ENCODE peak calls at places on chromosome 10, in eight cellular contexts. One of them, this sample, is unnamed. For H3K9me3, the result is how much of the 10 kb centered on the place peaks cover.

GRCh38 chr10:104777086-104777799 is 136.2 kb downstream of the SORCS3 start:
- DNase-seq in BE2C: no peak
- DNase-seq in ovary: no peak
- DNase-seq in lower lobe of right lung: no peak
- DNase-seq in AG04450: no peak
- DNase-seq in CD4-positive, alpha-beta memory T cell: no peak
- DNase-seq in upper lobe of right lung: no peak
- DNase-seq in astrocyte: no peak
- DNase-seq in this sample: no peak

GRCh38 chr10:1085258-1085657 is 29.1 kb downstream of the WDR37 start:
- DNase-seq in astrocyte: no peak
- DNase-seq in lower lobe of right lung: no peak
- DNase-seq in AG04450: no peak
- DNase-seq in BE2C: no peak
- DNase-seq in ovary: no peak
- DNase-seq in CD4-positive, alpha-beta memory T cell: no peak
- DNase-seq in upper lobe of right lung: no peak
- DNase-seq in this sample: no peak

GRCh38 chr10:106942035-106942662 is 222.4 kb downstream of the SORCS1 start:
- DNase-seq in AG04450: no peak
- DNase-seq in CD4-positive, alpha-beta memory T cell: no peak
- DNase-seq in astrocyte: no peak
- DNase-seq in ovary: no peak
- DNase-seq in upper lobe of right lung: no peak
- DNase-seq in BE2C: no peak
- DNase-seq in lower lobe of right lung: no peak
- DNase-seq in this sample: no peak

GRCh38 chr10:49534670-49535381 is 4.1 kb downstream of the ERCC6 start:
- DNase-seq in CD4-positive, alpha-beta memory T cell: no peak
- DNase-seq in lower lobe of right lung: no peak
- DNase-seq in upper lobe of right lung: no peak
- DNase-seq in AG04450: no peak
- DNase-seq in astrocyte: peak
- DNase-seq in ovary: no peak
- DNase-seq in BE2C: no peak
- DNase-seq in this sample: no peak

GRCh38 chr10:23343591-23344225 is 889 bp downstream of the C10orf67 start:
- DNase-seq in BE2C: peak
- DNase-seq in AG04450: no peak
- DNase-seq in upper lobe of right lung: peak
- DNase-seq in ovary: peak
- DNase-seq in CD4-positive, alpha-beta memory T cell: peak
- DNase-seq in astrocyte: peak
- DNase-seq in lower lobe of right lung: peak
- DNase-seq in this sample: peak

GRCh38 chr10:43256531-43257209 is 10.2 kb downstream of the RASGEF1A start:
- DNase-seq in lower lobe of right lung: no peak
- DNase-seq in upper lobe of right lung: no peak
- DNase-seq in ovary: peak
- DNase-seq in BE2C: no peak
- DNase-seq in CD4-positive, alpha-beta memory T cell: no peak
- DNase-seq in astrocyte: no peak
- DNase-seq in AG04450: no peak
- DNase-seq in this sample: no peak

GRCh38 chr10:18984531-18984930 is 64.1 kb upstream of the MALRD1 start:
- DNase-seq in upper lobe of right lung: no peak
- DNase-seq in astrocyte: no peak
- DNase-seq in ovary: no peak
- DNase-seq in lower lobe of right lung: no peak
- DNase-seq in CD4-positive, alpha-beta memory T cell: no peak
- DNase-seq in AG04450: no peak
- DNase-seq in BE2C: no peak
- DNase-seq in this sample: no peak

GRCh38 chr10:117418121-117418520 is 42.9 kb upstream of the PDZD8 start:
- DNase-seq in BE2C: no peak
- DNase-seq in ovary: no peak
- DNase-seq in lower lobe of right lung: no peak
- DNase-seq in astrocyte: no peak
- DNase-seq in AG04450: no peak
- DNase-seq in CD4-positive, alpha-beta memory T cell: no peak
- DNase-seq in upper lobe of right lung: no peak
- DNase-seq in this sample: no peak

GRCh38 chr10:42987575-42987974 is 89.3 kb upstream of the RET start:
- DNase-seq in ovary: peak
- DNase-seq in lower lobe of right lung: peak
- DNase-seq in astrocyte: no peak
- DNase-seq in BE2C: no peak
- DNase-seq in CD4-positive, alpha-beta memory T cell: no peak
- DNase-seq in AG04450: no peak
- DNase-seq in upper lobe of right lung: no peak
- DNase-seq in this sample: no peak

GRCh38 chr10:100996678-100997363 is 2.8 kb upstream of the LZTS2 start:
- DNase-seq in BE2C: peak
- DNase-seq in astrocyte: no peak
- DNase-seq in lower lobe of right lung: no peak
- DNase-seq in ovary: peak
- DNase-seq in CD4-positive, alpha-beta memory T cell: peak
- DNase-seq in AG04450: no peak
- DNase-seq in upper lobe of right lung: peak
- DNase-seq in this sample: peak

GRCh38 chr10:131843089-131843595 is 57.7 kb upstream of the PPP2R2D start:
- DNase-seq in ovary: peak
- DNase-seq in BE2C: peak
- DNase-seq in upper lobe of right lung: peak
- DNase-seq in CD4-positive, alpha-beta memory T cell: no peak
- DNase-seq in AG04450: no peak
- DNase-seq in astrocyte: no peak
- DNase-seq in lower lobe of right lung: no peak
- DNase-seq in this sample: no peak
- H3K9me3 ChIP-seq in ovary: under half
- H3K9me3 ChIP-seq in BE2C: under half
- H3K9me3 ChIP-seq in upper lobe of right lung: under half
- H3K9me3 ChIP-seq in CD4-positive, alpha-beta memory T cell: under half
- H3K9me3 ChIP-seq in AG04450: half or more
- H3K9me3 ChIP-seq in astrocyte: under half
- H3K9me3 ChIP-seq in lower lobe of right lung: under half
- H3K9me3 ChIP-seq in this sample: under half

GRCh38 chr10:128804411-128804810 is 662.6 kb upstream of the MGMT start:
- DNase-seq in ovary: no peak
- DNase-seq in upper lobe of right lung: no peak
- DNase-seq in CD4-positive, alpha-beta memory T cell: no peak
- DNase-seq in BE2C: no peak
- DNase-seq in lower lobe of right lung: no peak
- DNase-seq in astrocyte: no peak
- DNase-seq in AG04450: no peak
- DNase-seq in this sample: no peak
- H3K9me3 ChIP-seq in ovary: under half
- H3K9me3 ChIP-seq in upper lobe of right lung: under half
- H3K9me3 ChIP-seq in CD4-positive, alpha-beta memory T cell: under half
- H3K9me3 ChIP-seq in BE2C: under half
- H3K9me3 ChIP-seq in lower lobe of right lung: under half
- H3K9me3 ChIP-seq in astrocyte: under half
- H3K9me3 ChIP-seq in AG04450: half or more
- H3K9me3 ChIP-seq in this sample: under half

DNA sequence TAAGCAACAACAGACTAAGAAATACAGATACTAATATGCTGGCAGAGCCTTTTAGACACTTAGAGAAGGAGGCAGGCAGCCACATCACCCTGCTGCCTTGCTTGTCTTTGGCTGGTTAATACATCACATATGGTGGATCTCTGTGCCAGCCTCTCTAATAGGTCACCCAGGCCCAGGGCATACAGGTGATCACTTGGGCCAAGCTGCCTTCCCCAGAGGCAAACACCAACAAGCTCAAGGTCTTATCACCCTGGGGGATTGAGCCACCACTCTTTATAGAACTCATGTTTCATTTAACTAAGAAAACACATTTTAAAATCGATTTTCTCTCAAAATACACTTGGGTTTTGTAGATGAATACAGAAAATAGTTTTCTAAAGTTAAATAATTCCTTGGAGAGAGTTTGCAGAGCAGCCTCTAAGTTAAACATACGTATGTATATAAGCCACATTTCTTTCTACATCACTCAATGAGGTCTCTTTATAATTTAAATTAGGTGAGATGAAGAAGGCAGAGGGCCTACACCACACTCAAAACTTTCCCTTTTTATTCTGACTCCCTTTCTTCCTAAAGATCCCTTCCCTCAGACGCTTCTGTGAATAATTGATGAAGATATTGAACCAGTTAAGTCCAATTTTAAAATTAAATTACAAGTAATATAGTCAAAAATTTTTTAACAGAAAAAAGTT is 556.8 kb upstream of the GHITM start:
- DNase-seq in BE2C: no peak
- DNase-seq in astrocyte: no peak
- DNase-seq in AG04450: no peak
- DNase-seq in upper lobe of right lung: no peak
- DNase-seq in lower lobe of right lung: no peak
- DNase-seq in ovary: no peak
- DNase-seq in CD4-positive, alpha-beta memory T cell: no peak
- DNase-seq in this sample: no peak
- H3K9me3 ChIP-seq in BE2C: under half
- H3K9me3 ChIP-seq in astrocyte: under half
- H3K9me3 ChIP-seq in AG04450: under half
- H3K9me3 ChIP-seq in upper lobe of right lung: under half
- H3K9me3 ChIP-seq in lower lobe of right lung: under half
- H3K9me3 ChIP-seq in ovary: under half
- H3K9me3 ChIP-seq in CD4-positive, alpha-beta memory T cell: under half
- H3K9me3 ChIP-seq in this sample: under half

GRCh38 chr10:109996225-109996624 is 11.6 kb upstream of the ADD3 start:
- DNase-seq in lower lobe of right lung: no peak
- DNase-seq in CD4-positive, alpha-beta memory T cell: no peak
- DNase-seq in ovary: no peak
- DNase-seq in BE2C: no peak
- DNase-seq in AG04450: no peak
- DNase-seq in upper lobe of right lung: no peak
- DNase-seq in astrocyte: no peak
- DNase-seq in this sample: no peak

GRCh38 chr10:109996766-109997171 is 11.0 kb upstream of the ADD3 start:
- DNase-seq in lower lobe of right lung: no peak
- DNase-seq in upper lobe of right lung: no peak
- DNase-seq in AG04450: no peak
- DNase-seq in ovary: no peak
- DNase-seq in CD4-positive, alpha-beta memory T cell: no peak
- DNase-seq in astrocyte: no peak
- DNase-seq in BE2C: no peak
- DNase-seq in this sample: no peak

GRCh38 chr10:109995178-109995577 is 12.6 kb upstream of the ADD3 start:
- DNase-seq in CD4-positive, alpha-beta memory T cell: no peak
- DNase-seq in upper lobe of right lung: no peak
- DNase-seq in BE2C: no peak
- DNase-seq in AG04450: no peak
- DNase-seq in ovary: no peak
- DNase-seq in lower lobe of right lung: no peak
- DNase-seq in astrocyte: no peak
- DNase-seq in this sample: no peak

GRCh38 chr10:109997233-109997632 is 10.6 kb upstream of the ADD3 start:
- DNase-seq in AG04450: no peak
- DNase-seq in BE2C: no peak
- DNase-seq in upper lobe of right lung: no peak
- DNase-seq in ovary: no peak
- DNase-seq in CD4-positive, alpha-beta memory T cell: no peak
- DNase-seq in astrocyte: no peak
- DNase-seq in lower lobe of right lung: no peak
- DNase-seq in this sample: no peak

DNA sequence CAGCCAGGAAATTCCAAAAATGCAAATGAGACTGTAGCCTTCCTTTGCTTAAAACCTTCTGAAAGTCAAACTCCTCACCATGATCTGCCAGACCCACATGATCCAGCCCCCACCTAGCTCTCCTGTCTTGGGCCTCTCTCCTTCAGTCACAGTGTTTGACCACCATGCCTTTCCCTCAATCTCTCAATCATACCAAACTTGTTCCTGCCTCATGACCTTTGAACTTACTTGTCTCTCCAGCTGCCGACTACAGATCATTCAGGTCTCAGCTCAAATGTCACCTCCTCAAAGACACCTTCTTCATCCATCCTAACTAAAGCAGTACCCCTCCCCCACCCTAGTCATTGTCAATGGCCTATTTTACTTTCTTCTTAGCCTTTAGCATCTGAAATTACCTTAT is 9.3 kb upstream of the ADD3 start:
- DNase-seq in CD4-positive, alpha-beta memory T cell: no peak
- DNase-seq in ovary: no peak
- DNase-seq in astrocyte: no peak
- DNase-seq in lower lobe of right lung: no peak
- DNase-seq in AG04450: no peak
- DNase-seq in BE2C: no peak
- DNase-seq in upper lobe of right lung: no peak
- DNase-seq in this sample: no peak
- H3K9me3 ChIP-seq in CD4-positive, alpha-beta memory T cell: under half
- H3K9me3 ChIP-seq in ovary: under half
- H3K9me3 ChIP-seq in astrocyte: under half
- H3K9me3 ChIP-seq in lower lobe of right lung: under half
- H3K9me3 ChIP-seq in AG04450: under half
- H3K9me3 ChIP-seq in BE2C: under half
- H3K9me3 ChIP-seq in upper lobe of right lung: under half
- H3K9me3 ChIP-seq in this sample: under half

DNA sequence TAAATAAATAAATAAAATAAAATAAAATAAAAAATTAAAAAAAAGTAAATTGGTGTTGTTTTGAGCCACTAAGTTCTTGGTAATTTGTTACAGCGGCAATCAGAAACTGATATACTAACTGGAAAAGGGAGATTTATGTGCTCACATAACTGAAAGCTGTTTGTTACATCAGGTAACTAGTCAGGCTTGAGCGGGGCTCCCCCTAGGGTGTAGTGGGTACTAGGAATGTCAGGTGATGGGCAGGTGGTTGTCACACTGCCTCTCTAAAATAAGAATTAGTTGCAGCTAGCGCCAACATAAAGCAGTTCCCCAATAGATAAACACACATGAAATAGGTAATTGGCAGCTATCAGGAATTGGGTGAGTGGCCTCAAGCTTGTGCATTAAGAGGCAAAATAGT is 1336.9 kb downstream of the XPNPEP1 start:
- DNase-seq in astrocyte: no peak
- DNase-seq in AG04450: no peak
- DNase-seq in lower lobe of right lung: no peak
- DNase-seq in upper lobe of right lung: no peak
- DNase-seq in CD4-positive, alpha-beta memory T cell: no peak
- DNase-seq in ovary: no peak
- DNase-seq in BE2C: no peak
- DNase-seq in this sample: no peak
- H3K9me3 ChIP-seq in astrocyte: under half
- H3K9me3 ChIP-seq in AG04450: under half
- H3K9me3 ChIP-seq in lower lobe of right lung: under half
- H3K9me3 ChIP-seq in upper lobe of right lung: under half
- H3K9me3 ChIP-seq in CD4-positive, alpha-beta memory T cell: under half
- H3K9me3 ChIP-seq in ovary: under half
- H3K9me3 ChIP-seq in BE2C: under half
- H3K9me3 ChIP-seq in this sample: under half

GRCh38 chr10:81179805-81180452 is 642.2 kb downstream of the SH2D4B start:
- DNase-seq in ovary: no peak
- DNase-seq in astrocyte: no peak
- DNase-seq in AG04450: no peak
- DNase-seq in CD4-positive, alpha-beta memory T cell: no peak
- DNase-seq in BE2C: peak
- DNase-seq in lower lobe of right lung: no peak
- DNase-seq in upper lobe of right lung: no peak
- DNase-seq in this sample: no peak
- H3K9me3 ChIP-seq in ovary: under half
- H3K9me3 ChIP-seq in astrocyte: under half
- H3K9me3 ChIP-seq in AG04450: under half
- H3K9me3 ChIP-seq in CD4-positive, alpha-beta memory T cell: under half
- H3K9me3 ChIP-seq in BE2C: under half
- H3K9me3 ChIP-seq in lower lobe of right lung: under half
- H3K9me3 ChIP-seq in upper lobe of right lung: under half
- H3K9me3 ChIP-seq in this sample: under half

GRCh38 chr10:37124532-37124931 is 866 bp upstream of the ANKRD30A start:
- DNase-seq in CD4-positive, alpha-beta memory T cell: no peak
- DNase-seq in AG04450: no peak
- DNase-seq in astrocyte: no peak
- DNase-seq in ovary: no peak
- DNase-seq in upper lobe of right lung: no peak
- DNase-seq in BE2C: no peak
- DNase-seq in lower lobe of right lung: no peak
- DNase-seq in this sample: no peak
- H3K9me3 ChIP-seq in CD4-positive, alpha-beta memory T cell: under half
- H3K9me3 ChIP-seq in AG04450: under half
- H3K9me3 ChIP-seq in astrocyte: under half
- H3K9me3 ChIP-seq in ovary: under half
- H3K9me3 ChIP-seq in upper lobe of right lung: under half
- H3K9me3 ChIP-seq in BE2C: under half
- H3K9me3 ChIP-seq in lower lobe of right lung: under half
- H3K9me3 ChIP-seq in this sample: under half

This sample was measured in T-helper 17 cell.